ENCODE peak calls at places on chromosomes 4 and X, in nine cellular contexts. Q is body of pancreas, D is psoas muscle, Z is putamen, J is NCI-H1417, I is foreskin fibroblast, S is NCI-H2171 treated with DMSO at 0.1 percent for 48 hours, P is SJSA1, B is astrocyte of the spinal cord. C is an unnamed sample.

GRCh38 chr4:161376275-161376674 is 787.5 kb downstream of the FSTL5 start:
- DNase-seq in Q (no peak), D (no peak), Z (no peak), J (no peak), I (peak; percentile 3), S (no peak), P (no peak), B (peak; percentile 2), C (no peak)

GRCh38 chr4:85929926-85930325 is 429.9 kb downstream of the MAPK10 start:
- DNase-seq in Q (peak; percentile 49), D (no peak), Z (no peak), J (peak; percentile 34), I (no peak), S (no peak), P (no peak), B (no peak), C (no peak)

GRCh38 chr4:30840571-30840970 is 120.4 kb downstream of the PCDH7 start:
- DNase-seq in Q (no peak), D (no peak), Z (no peak), J (no peak), I (no peak), S (no peak), P (no peak), B (peak; percentile 70), C (no peak)

GRCh38 chr4:175412744-175413143 is 399.3 kb downstream of the GPM6A start:
- DNase-seq in Q (no peak), D (no peak), Z (no peak), J (no peak), I (peak; percentile 74), S (no peak), P (no peak), B (peak; percentile 89), C (no peak)

GRCh38 chr4:7898385-7898784 is 41.3 kb downstream of the AFAP1 start:
- DNase-seq in Q (no peak), D (no peak), Z (no peak), J (no peak), I (no peak), S (no peak), P (no peak), B (no peak), C (no peak)

GRCh38 chrX:23616361-23616760 is 50.9 kb upstream of the PRDX4 start:
- DNase-seq in Q (no peak), D (no peak), Z (no peak), J (peak; percentile 16), I (peak; percentile 48), S (peak; percentile 36), P (no peak), B (peak; percentile 18), C (peak; percentile 2)

GRCh38 chrX:107935200-107935599 is 47.0 kb downstream of the TEX13B start:
- DNase-seq in Q (no peak), D (no peak), Z (peak; percentile 10), J (no peak), I (peak; percentile 62), S (peak; percentile 16), P (peak; percentile 4), B (peak; percentile 5), C (no peak)

GRCh38 chr4:15996773-15997172 is 33.8 kb upstream of the FGFBP2 start:
- DNase-seq in Q (no peak), D (no peak), Z (no peak), J (no peak), I (peak; percentile 14), S (no peak), P (no peak), B (peak; percentile 3), C (no peak)

GRCh38 chr4:54101190-54102041 is 1.5 kb downstream of the GSX2 start:
- DNase-seq in Q (no peak), D (no peak), Z (no peak), J (peak; percentile 73), I (no peak), S (no peak), P (no peak), B (no peak), C (peak; percentile 36)

GRCh38 chr4:7335363-7336066 is 99.2 kb downstream of the PSAPL1 start:
- DNase-seq in Q (peak; percentile 66), D (peak; percentile 41), Z (peak; percentile 60), J (peak; percentile 21), I (peak; percentile 22), S (no peak), P (peak; percentile 50), B (no peak), C (peak; percentile 76)

GRCh38 chr4:2887343-2887742 is 43.7 kb downstream of the ADD1 start:
- DNase-seq in Q (no peak), D (no peak), Z (no peak), J (no peak), I (no peak), S (no peak), P (no peak), B (no peak), C (no peak)

GRCh38 chrX:145552643-145553042 is 265.0 kb upstream of the SLITRK2 start:
- DNase-seq in Q (no peak), D (no peak), Z (no peak), J (no peak), I (no peak), S (no peak), P (no peak), B (peak; percentile 4), C (no peak)

C was measured in germinal center.